ENCODE peak calls at places on chromosomes 16 and 17, in six cellular contexts. C is PC-3, N is small intestine, V is tibial artery, S is GM23338, D is psoas muscle. X is an unnamed sample. For H3K36me3 and H3K4me1, the result is how much of the 10 kb centered on the place peaks cover.

GRCh38 chr17:10290046-10290445 is 82.8 kb downstream of the MYH13 start:
- DNase-seq in S (no peak), C (no peak), D (peak), N (no peak), V (no peak), X (no peak)

GRCh38 chr17:12545877-12546513 is 119.7 kb upstream of the MYOCD start:
- DNase-seq in V (peak), N (peak), D (no peak), S (peak), C (peak), X (no peak)

GRCh38 chr17:70624208-70624607 is 454.9 kb downstream of the KCNJ2 start:
- DNase-seq in D (no peak), V (no peak), S (no peak), N (no peak), C (no peak), X (no peak)

GRCh38 chr17:50257574-50258224 is 16.6 kb upstream of the TMEM92 start:
- DNase-seq in V (peak), D (no peak), S (no peak), C (no peak), N (no peak), X (no peak)

GRCh38 chr17:4786516-4786915 is 352 bp upstream of the VMO1 start:
- DNase-seq in V (no peak), N (no peak), S (no peak), C (no peak), D (no peak), X (no peak)

GRCh38 chr17:64599187-64599676 is 62.9 kb downstream of the SMURF2 start:
- DNase-seq in D (no peak), S (peak), N (peak), V (no peak), C (no peak), X (peak)

GRCh38 chr17:72662827-72663190 is 429.7 kb downstream of the SLC39A11 start:
- DNase-seq in D (no peak), N (no peak), S (no peak), C (no peak), V (no peak), X (no peak)

GRCh38 chr16:67108489-67108888 is 1.3 kb upstream of the PHAF1 start:
- DNase-seq in D (no peak), N (no peak), V (no peak), S (no peak), C (no peak), X (no peak)

GRCh38 chr16:24731722-24732419 is 2.4 kb downstream of the TNRC6A start:
- DNase-seq in D (peak), N (peak), S (no peak), V (no peak), C (no peak), X (no peak)

GRCh38 chr17:45787044-45787443 is 2.9 kb downstream of the CRHR1 start:
- DNase-seq in N (no peak), C (no peak), V (no peak), S (no peak), D (no peak), X (no peak)

GRCh38 chr17:8122923-8123694 is 797 bp downstream of the HES7 start:
- DNase-seq in S (peak), C (peak), D (no peak), V (no peak), N (peak), X (no peak)

GRCh38 chr16:50303605-50304466 is 37.5 kb downstream of the ADCY7 start:
- DNase-seq in C (no peak), N (no peak), D (no peak), V (peak), S (no peak), X (no peak)

GRCh38 chr17:4009164-4009785 is 45.0 kb upstream of the ATP2A3 start:
- DNase-seq in N (no peak), V (no peak), C (no peak), D (no peak), S (no peak), X (no peak)

GRCh38 chr17:37701424-37702020 is 43.3 kb downstream of the HNF1B start:
- DNase-seq in S (peak), N (peak), C (peak), D (no peak), V (peak), X (no peak)

GRCh38 chr16:56866955-56867830 is 2.2 kb downstream of the SLC12A3 start:
- DNase-seq in S (peak), D (no peak), C (peak), V (no peak), N (peak), X (peak)

GRCh38 chr16:87661561-87661960 is 59.3 kb downstream of the JPH3 start:
- DNase-seq in C (peak), V (no peak), S (peak), D (peak), N (no peak), X (no peak)

GRCh38 chr17:41734139-41734948 is at the start of gene HAP1:
- DNase-seq in D (peak), V (no peak), N (no peak), S (peak), C (peak), X (no peak)

GRCh38 chr16:27924411-27925118 is 138.9 kb downstream of the GSG1L start:
- DNase-seq in D (no peak), C (peak), S (peak), V (no peak), N (no peak), X (no peak)

GRCh38 chr17:17181666-17182600 is 24.2 kb downstream of the PLD6 start:
- DNase-seq in V (no peak), S (no peak), C (no peak), N (no peak), D (no peak), X (peak)
- H3K36me3 ChIP-seq in V (half or more), S (under half), C (half or more), N (under half), D (under half), X (under half)

GRCh38 chr17:79980246-79981043 is 55.2 kb downstream of the TBC1D16 start:
- DNase-seq in D (no peak), N (no peak), V (no peak), C (no peak), S (no peak), X (no peak)
- H3K4me3 ChIP-seq in D (no peak), N (no peak), V (no peak), C (no peak), S (no peak), X (no peak)

DNA sequence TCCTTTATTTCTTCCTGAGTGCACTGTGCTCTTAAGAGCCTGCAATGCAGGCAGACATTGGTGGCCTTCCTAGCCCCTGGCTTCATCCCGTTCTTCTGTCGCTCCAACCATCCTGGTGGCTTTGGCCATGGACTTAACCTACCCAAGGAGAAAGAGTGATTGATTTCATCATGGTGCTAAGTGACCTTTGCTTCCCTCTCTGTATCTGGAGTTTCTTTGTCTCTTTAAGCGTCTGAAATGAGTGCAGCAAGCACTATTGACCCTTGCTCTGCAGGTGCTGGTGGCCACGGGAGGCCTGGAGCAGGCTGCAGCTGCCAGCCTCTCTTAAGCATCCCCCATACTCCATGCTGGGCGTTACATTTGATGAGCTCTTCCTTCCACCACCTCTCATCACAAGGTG is 60.5 kb downstream of the RAP1GAP2 start:
- DNase-seq in S (no peak), C (no peak), V (no peak), D (no peak), N (peak), X (no peak)
- H3K4me1 ChIP-seq in S (under half), C (under half), V (under half), D (under half), N (under half), X (under half)

GRCh38 chr16:86536621-86537020 is 18.4 kb downstream of the MTHFSD start:
- DNase-seq in V (no peak), S (no peak), N (no peak), C (no peak), D (no peak), X (no peak)

GRCh38 chr16:86538196-86538780 is 16.7 kb downstream of the MTHFSD start:
- DNase-seq in D (no peak), N (no peak), C (no peak), V (no peak), S (no peak), X (no peak)

GRCh38 chr16:86540894-86541293 is 14.1 kb downstream of the MTHFSD start:
- DNase-seq in C (no peak), S (no peak), V (no peak), N (no peak), D (no peak), X (no peak)

GRCh38 chr16:86534779-86535605 is 20.0 kb downstream of the MTHFSD start:
- DNase-seq in C (no peak), S (no peak), D (no peak), N (no peak), V (no peak), X (no peak)

DNA sequence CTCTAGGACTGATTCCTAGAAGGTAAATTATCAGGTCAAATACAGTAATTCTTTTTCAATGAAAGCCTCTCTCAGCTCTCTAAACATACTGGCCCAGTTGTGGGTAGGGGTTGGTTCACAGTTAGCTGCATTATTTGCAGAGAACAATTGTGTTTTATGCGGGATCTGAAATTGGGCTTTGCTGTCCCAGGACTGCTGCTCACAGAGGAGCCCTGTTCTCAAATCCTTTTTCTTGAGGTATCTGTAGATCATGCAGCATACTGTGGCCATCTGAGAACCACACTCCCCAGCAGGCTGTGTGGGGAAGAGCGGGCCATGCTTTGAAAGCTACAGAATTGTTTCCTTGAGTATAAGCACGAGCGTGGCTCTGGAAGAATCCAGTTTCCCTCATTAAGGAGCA is 17.5 kb downstream of the MTHFSD start:
- DNase-seq in D (no peak), V (no peak), C (no peak), S (no peak), N (no peak), X (no peak)
- H3K36me3 ChIP-seq in D (under half), V (half or more), C (under half), S (under half), N (under half), X (under half)

GRCh38 chr16:49277386-49277742 is 4.3 kb downstream of the CBLN1 start:
- DNase-seq in D (no peak), N (no peak), V (no peak), S (peak), C (no peak), X (no peak)

GRCh38 chr16:49275870-49276269 is 5.8 kb downstream of the CBLN1 start:
- DNase-seq in V (no peak), D (no peak), C (no peak), S (no peak), N (no peak), X (no peak)

GRCh38 chr16:49276646-49277385 is 4.8 kb downstream of the CBLN1 start:
- DNase-seq in C (no peak), D (no peak), N (no peak), S (peak), V (no peak), X (no peak)

GRCh38 chr16:49273771-49274170 is 7.9 kb downstream of the CBLN1 start:
- DNase-seq in V (no peak), D (no peak), S (no peak), N (no peak), C (no peak), X (no peak)

DNA sequence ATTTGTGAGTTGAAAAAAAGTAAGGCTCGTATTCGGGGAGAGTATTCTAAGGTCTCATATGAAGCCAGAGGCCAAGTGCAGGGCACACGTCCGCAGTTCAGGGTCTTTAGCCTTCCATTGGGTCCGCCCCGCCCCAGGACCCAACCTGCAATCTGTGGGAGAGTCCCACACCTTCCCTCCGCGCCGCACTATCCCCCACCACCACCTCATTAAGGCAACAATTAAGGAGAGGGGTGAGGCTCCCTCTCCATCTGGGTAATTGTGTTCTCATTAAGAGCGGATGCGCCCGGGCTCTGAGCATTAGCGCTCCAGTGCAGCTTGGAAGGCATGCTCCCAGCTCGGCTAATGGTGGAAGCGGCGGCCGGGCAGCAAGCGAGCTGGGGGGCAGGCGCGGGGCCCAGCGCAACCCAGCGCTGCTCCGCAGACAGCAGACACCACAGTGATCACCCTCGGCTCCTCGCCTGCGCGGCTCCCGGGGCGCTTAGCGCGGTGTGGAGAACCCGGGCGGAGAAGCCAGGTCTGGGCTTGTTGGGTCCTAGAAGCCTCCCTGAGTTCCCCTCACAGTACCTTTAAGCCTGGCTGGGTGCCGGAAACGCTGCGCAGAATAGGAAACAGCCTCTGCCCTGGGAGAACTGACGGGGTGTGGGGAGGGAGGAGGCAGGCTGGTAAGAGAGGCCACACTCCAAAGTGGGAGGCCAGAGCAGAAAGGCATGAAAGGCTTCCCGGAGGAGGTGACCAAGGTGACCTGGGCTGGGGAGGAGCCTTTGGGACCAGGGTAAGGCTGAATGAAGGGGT is 6.5 kb downstream of the CBLN1 start:
- DNase-seq in V (no peak), D (no peak), C (no peak), S (peak), N (no peak), X (no peak)
- H3K4me3 ChIP-seq in V (no peak), D (no peak), C (no peak), S (peak), N (no peak), X (no peak)

GRCh38 chr16:58031016-58031800 is 5.7 kb downstream of the MMP15 start:
- DNase-seq in S (no peak), D (no peak), V (no peak), N (peak), C (no peak), X (no peak)
- H3K4me1 ChIP-seq in S (under half), D (under half), V (under half), N (under half), C (under half), X (under half)

X was measured in CD8-positive, alpha-beta T cell.